ENCODE peak calls at places on chromosomes 11 and 22, in five cellular contexts. N is stimulated activated CD8-positive, alpha-beta memory T cell treated with anti-CD3 and anti-CD28 coated beads, Interleukin-7, amount 100 ng/mL, for 4 hours; E is amniotic stem cell; J is EH; C is astrocyte of the spinal cord. P is an unnamed sample.

GRCh38 chr11:111301840-111302113 is 3.4 kb downstream of the POU2AF3 start:
- DNase-seq in N (no peak), E (no peak), C (no peak), J (no peak), P (no peak)

GRCh38 chr22:45742866-45743450 is 71.3 kb downstream of the ATXN10 start:
- DNase-seq in E (no peak), C (peak), J (peak), N (no peak), P (peak)

GRCh38 chr22:46432164-46433068 is 96.9 kb downstream of the TRMU start:
- DNase-seq in J (no peak), E (no peak), C (no peak), N (no peak), P (no peak)

GRCh38 chr11:17524221-17524620 is 20.0 kb downstream of the USH1C start:
- DNase-seq in N (no peak), J (no peak), C (no peak), E (no peak), P (no peak)

GRCh38 chr11:8387141-8387540 is 123.5 kb upstream of the LMO1 start:
- DNase-seq in E (no peak), C (no peak), J (no peak), N (no peak), P (no peak)

GRCh38 chr11:60966867-60967266 is 4.6 kb upstream of the CD6 start:
- DNase-seq in C (no peak), J (no peak), N (no peak), E (no peak), P (no peak)

GRCh38 chr11:85582111-85582510 is 45.0 kb downstream of the DLG2 start:
- DNase-seq in E (no peak), C (no peak), N (no peak), J (no peak), P (no peak)

GRCh38 chr11:36162909-36163434 is 126.3 kb downstream of the COMMD9 start:
- DNase-seq in J (no peak), N (no peak), E (no peak), C (no peak), P (no peak)

GRCh38 chr11:48024635-48025071 is 44.3 kb downstream of the PTPRJ start:
- DNase-seq in J (no peak), N (no peak), C (peak), E (no peak), P (no peak)

GRCh38 chr11:17972987-17973386 is 39.9 kb downstream of the SERGEF start:
- DNase-seq in C (peak), N (no peak), E (peak), J (peak), P (peak)

GRCh38 chr22:25235547-25236290 is 16.3 kb downstream of the CRYBB2 start:
- DNase-seq in J (peak), C (peak), N (peak), E (peak), P (peak)

GRCh38 chr11:132904566-132904965 is 627.7 kb downstream of the OPCML start:
- DNase-seq in C (no peak), J (no peak), N (no peak), E (no peak), P (no peak)

GRCh38 chr11:117641008-117641915 is 155.8 kb downstream of the DSCAML1 start:
- DNase-seq in J (no peak), N (no peak), C (no peak), E (no peak), P (no peak)

GRCh38 chr11:58394195-58394594 is 12.5 kb downstream of the OR5B3 start:
- DNase-seq in C (peak), J (peak), N (no peak), E (no peak), P (no peak)

GRCh38 chr11:2128102-2128511 is 11.1 kb downstream of the IGF2 start:
- DNase-seq in N (no peak), J (no peak), E (no peak), C (no peak), P (no peak)

GRCh38 chr11:77879218-77879617 is 58.3 kb downstream of the AAMDC start:
- DNase-seq in J (peak), C (peak), E (no peak), N (no peak), P (no peak)

GRCh38 chr22:37274380-37274862 is 7.9 kb upstream of the CYTH4 start:
- DNase-seq in C (no peak), J (no peak), N (no peak), E (no peak), P (no peak)

GRCh38 chr22:33747576-33748180 is 172.6 kb downstream of the LARGE1 start:
- DNase-seq in N (no peak), E (no peak), C (no peak), J (no peak), P (no peak)

GRCh38 chr11:43944761-43945311 is 2.4 kb downstream of the C11orf96 start:
- DNase-seq in C (no peak), E (no peak), N (peak), J (peak), P (no peak)

GRCh38 chr22:24190159-24190540 is 8.9 kb downstream of the SUSD2 start:
- DNase-seq in N (no peak), J (no peak), C (no peak), E (no peak), P (no peak)

GRCh38 chr11:132718711-132719641 is 813.3 kb downstream of the OPCML start:
- DNase-seq in E (no peak), J (no peak), N (peak), C (peak), P (peak)

GRCh38 chr11:36385121-36385530 is 89.0 kb downstream of the PRR5L start:
- DNase-seq in C (peak), E (no peak), J (peak), N (no peak), P (peak)

GRCh38 chr22:40578171-40578570 is 58.3 kb downstream of the MRTFA start:
- DNase-seq in C (no peak), N (no peak), J (no peak), E (no peak), P (no peak)

GRCh38 chr11:6099577-6099976 is 7.9 kb upstream of the OR56B4 start:
- DNase-seq in E (no peak), C (no peak), J (no peak), N (no peak), P (no peak)

GRCh38 chr11:75969626-75970308 is 154.8 kb downstream of the UVRAG start:
- DNase-seq in C (peak), E (no peak), N (no peak), J (peak), P (no peak)

GRCh38 chr11:100674212-100674611 is 12.9 kb upstream of the ARHGAP42 start:
- DNase-seq in N (no peak), C (no peak), E (no peak), J (peak), P (no peak)